ENCODE peak calls at places on chromosomes 12 and 14, in five cellular contexts. H, D, B, I and G are unnamed samples.

GRCh38 chr12:108667349-108667748 is 33.7 kb upstream of the SELPLG start:
- DNase-seq in D (no peak), I (no peak), H (no peak), B (no peak), G (no peak)

GRCh38 chr12:46154221-46154975 is 114.4 kb downstream of the SLC38A1 start:
- DNase-seq in H (no peak), I (no peak), D (no peak), B (no peak), G (no peak)

GRCh38 chr12:12599750-12600643 is 11.7 kb upstream of the CREBL2 start:
- DNase-seq in I (no peak), B (no peak), D (no peak), H (no peak), G (no peak)

GRCh38 chr12:70843363-70843762 is 77.2 kb downstream of the PTPRR start:
- DNase-seq in D (no peak), B (no peak), H (no peak), I (no peak), G (no peak)

GRCh38 chr12:68031174-68031573 is 41.9 kb downstream of the IFNG-AS1 start:
- DNase-seq in B (no peak), D (no peak), I (no peak), H (no peak), G (no peak)

GRCh38 chr12:54201001-54201794 is 12.4 kb upstream of the SMUG1 start:
- DNase-seq in D (peak; percentile 61), B (peak; percentile 53), I (peak; percentile 49), H (peak; percentile 44), G (peak; percentile 88)

GRCh38 chr12:85509857-85510256 is 229.8 kb downstream of the ALX1 start:
- DNase-seq in H (no peak), D (no peak), I (no peak), B (no peak), G (no peak)

GRCh38 chr14:33655421-33655820 is 295.5 kb downstream of the EGLN3 start:
- DNase-seq in B (no peak), D (no peak), H (no peak), I (no peak), G (no peak)

GRCh38 chr12:117012189-117012805 is 86.9 kb downstream of the TESC start:
- DNase-seq in B (no peak), I (no peak), D (no peak), H (no peak), G (no peak)

GRCh38 chr12:47385587-47385986 is 305.8 kb upstream of the AMIGO2 start:
- DNase-seq in I (no peak), D (no peak), B (no peak), H (no peak), G (no peak)

GRCh38 chr12:60205500-60205899 is 609.7 kb downstream of the SLC16A7 start:
- DNase-seq in B (no peak), H (no peak), I (peak; percentile 29), D (no peak), G (no peak)

GRCh38 chr12:85874064-85874463 is at the start of gene NTS:
- DNase-seq in I (no peak), H (no peak), B (no peak), D (no peak), G (no peak)

GRCh38 chr12:14403711-14404164 is 38.3 kb downstream of the ATF7IP start:
- DNase-seq in I (peak; percentile 84), D (no peak), H (no peak), B (no peak), G (no peak)

GRCh38 chr12:130066742-130067141 is 95.5 kb upstream of the FZD10 start:
- DNase-seq in I (no peak), D (no peak), H (no peak), B (no peak), G (no peak)

GRCh38 chr14:102225386-102225785 is 79.6 kb downstream of the MOK start:
- DNase-seq in I (peak; percentile 17), D (no peak), H (no peak), B (no peak), G (no peak)

GRCh38 chr14:24605435-24606190 is 3.9 kb downstream of the GZMH start:
- DNase-seq in D (peak; percentile 63), I (no peak), H (peak; percentile 53), B (peak; percentile 53), G (peak; percentile 87)

GRCh38 chr12:89733579-89734201 is 25.1 kb upstream of the ATP2B1 start:
- DNase-seq in D (peak; percentile 11), H (no peak), I (peak; percentile 96), B (no peak), G (no peak)

GRCh38 chr12:107749094-107749493 is 11.8 kb downstream of the PRDM4 start:
- DNase-seq in H (no peak), B (no peak), I (peak; percentile 10), D (no peak), G (no peak)

GRCh38 chr14:52873096-52873495 is 77.8 kb downstream of the FERMT2 start:
- DNase-seq in I (no peak), D (no peak), B (no peak), H (no peak), G (no peak)

GRCh38 chr14:39247256-39247655 is 13.5 kb downstream of the MIA2 start:
- DNase-seq in D (no peak), B (no peak), I (peak; percentile 35), H (no peak), G (no peak)

GRCh38 chr12:4268549-4269181 is 4.9 kb upstream of the CCND2 start:
- DNase-seq in B (no peak), I (no peak), H (peak; percentile 48), D (peak; percentile 73), G (peak; percentile 78)

GRCh38 chr14:66240112-66240511 is 246.1 kb upstream of the CCDC196 start:
- DNase-seq in I (no peak), H (no peak), D (no peak), B (no peak), G (no peak)